ENCODE peak calls at places on chromosome 2, in six cellular contexts. U is IMR-90, O is Peyer's patch, J is sigmoid colon, D is heart left ventricle, K is body of pancreas. Y is an unnamed sample.

GRCh38 chr2:217846321-217846743 is 156.5 kb downstream of the TNS1 start:
- DNase-seq in U (no peak), O (no peak), J (no peak), D (peak; percentile 58), K (no peak), Y (no peak)

GRCh38 chr2:164655750-164656149 is 34.5 kb upstream of the GRB14 start:
- DNase-seq in U (no peak), O (no peak), J (no peak), D (no peak), K (no peak), Y (no peak)

GRCh38 chr2:241728627-241729026 is 5.8 kb upstream of the D2HGDH start:
- DNase-seq in U (no peak), O (no peak), J (no peak), D (peak; percentile 76), K (no peak), Y (no peak)

GRCh38 chr2:215328066-215328465 is 16.2 kb downstream of the ATIC start:
- DNase-seq in U (no peak), O (no peak), J (no peak), D (no peak), K (no peak), Y (no peak)

GRCh38 chr2:18971628-18972027 is 382.3 kb upstream of the NT5C1B start:
- DNase-seq in U (peak; percentile 38), O (no peak), J (no peak), D (no peak), K (no peak), Y (no peak)

GRCh38 chr2:109563980-109564550 is 49.7 kb downstream of the SEPTIN10 start:
- DNase-seq in U (no peak), O (no peak), J (no peak), D (peak; percentile 13), K (no peak), Y (no peak)

GRCh38 chr2:233513953-233514655 is 52.5 kb downstream of the USP40 start:
- DNase-seq in U (no peak), O (peak; percentile 62), J (no peak), D (no peak), K (peak; percentile 14), Y (no peak)

GRCh38 chr2:191366199-191366598 is 121.0 kb downstream of the MYO1B start:
- DNase-seq in U (peak; percentile 89), O (no peak), J (no peak), D (no peak), K (no peak), Y (no peak)

GRCh38 chr2:199983534-199983933 is 28.2 kb downstream of the MAIP1 start:
- DNase-seq in U (no peak), O (no peak), J (no peak), D (no peak), K (no peak), Y (no peak)

GRCh38 chr2:24269270-24269669 is 91.1 kb downstream of the ITSN2 start:
- DNase-seq in U (peak; percentile 26), O (no peak), J (no peak), D (no peak), K (no peak), Y (no peak)

GRCh38 chr2:222296911-222297599 is 1.7 kb downstream of the PAX3 start:
- DNase-seq in U (no peak), O (no peak), J (no peak), D (no peak), K (no peak), Y (no peak)

GRCh38 chr2:113127646-113128385 is 418 bp downstream of the IL1RN start:
- DNase-seq in U (no peak), O (no peak), J (no peak), D (no peak), K (no peak), Y (no peak)

GRCh38 chr2:229446316-229446715 is 175.2 kb upstream of the PID1 start:
- DNase-seq in U (no peak), O (no peak), J (no peak), D (no peak), K (no peak), Y (no peak)

GRCh38 chr2:9758741-9759140 is 84.5 kb upstream of the TAF1B start:
- DNase-seq in U (no peak), O (no peak), J (no peak), D (no peak), K (no peak), Y (no peak)

DNA sequence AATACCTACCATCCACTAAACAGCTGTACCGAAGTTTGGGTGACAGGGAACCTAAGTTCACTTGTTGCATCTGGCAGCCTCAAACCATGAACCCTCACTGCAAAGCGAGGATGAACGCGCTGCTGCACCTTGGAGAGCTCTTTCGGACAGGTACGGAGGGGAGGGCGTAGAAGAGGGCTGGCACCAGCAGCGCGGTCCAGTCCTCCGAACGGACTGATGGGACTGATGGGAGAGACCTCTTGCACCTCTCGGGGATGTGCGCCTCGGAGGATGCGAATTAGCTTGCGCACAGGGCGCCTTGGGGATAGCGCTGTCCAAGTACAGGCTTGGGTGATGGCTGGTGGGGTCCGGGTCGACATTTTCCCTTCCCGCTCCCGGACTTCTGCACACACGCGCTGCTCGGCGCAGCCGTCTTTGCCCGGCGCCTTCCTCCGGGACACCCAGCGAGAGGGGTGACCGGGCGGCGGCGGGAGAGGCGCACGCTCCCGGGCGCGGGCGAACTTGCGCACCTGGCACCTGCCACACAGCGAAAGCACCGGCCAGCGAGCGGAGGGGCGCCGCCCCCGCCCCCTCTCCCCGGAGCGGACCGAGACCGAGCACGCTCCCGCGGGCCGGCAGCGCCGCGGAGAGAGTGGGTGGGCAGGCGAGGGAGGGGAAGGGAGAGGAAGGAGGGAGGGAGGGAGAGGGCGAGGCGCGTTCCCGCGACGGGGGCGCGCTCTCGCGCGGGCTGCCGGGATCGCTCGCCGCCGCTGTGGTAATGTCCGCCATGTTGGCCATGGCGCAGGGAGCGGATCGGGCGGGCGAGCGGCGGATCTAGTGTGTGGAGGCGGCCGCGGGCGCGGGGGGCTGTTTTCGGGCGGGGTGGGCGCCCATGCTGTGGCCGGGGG is at the start of gene EPC2:
- DNase-seq in U (peak; percentile 80), O (peak; percentile 95), J (peak; percentile 93), D (peak; percentile 89), K (peak; percentile 89), Y (peak; percentile 90)
- TF ChIP-seq POLR2A in U (peak; percentile 93), O (peak; percentile 41), J (no peak), D (no peak), K (peak; percentile 75), Y (peak; percentile 12)

DNA sequence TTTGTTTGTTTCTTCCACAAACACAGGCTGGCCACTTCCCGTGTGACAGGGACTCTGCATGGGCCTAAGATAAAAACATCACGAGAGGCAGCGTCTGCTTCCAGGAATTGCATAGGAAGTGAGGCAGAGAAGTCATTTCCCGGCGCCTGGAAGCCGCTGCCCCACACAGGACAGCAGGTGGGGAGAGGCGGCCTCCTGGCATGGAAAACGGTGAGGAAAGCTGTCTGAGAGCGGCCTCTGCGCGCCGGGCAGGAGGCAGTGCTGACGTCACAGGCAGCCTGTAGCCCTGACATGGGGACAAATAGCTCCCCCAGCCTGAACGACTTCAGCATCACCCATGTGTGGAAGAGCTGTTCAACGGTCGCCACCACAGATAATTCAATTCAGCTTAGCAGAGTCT is 139.2 kb downstream of the PXDN start:
- DNase-seq in U (peak; percentile 53), O (peak; percentile 44), J (peak; percentile 72), D (peak; percentile 73), K (no peak), Y (no peak)
- H3K4me3 ChIP-seq in U (no peak overlapping the region), O (no peak overlapping the region), J (no peak overlapping the region), D (peak overlapping the region; percentile 4), K (no peak overlapping the region), Y (no peak overlapping the region)

GRCh38 chr2:11508279-11508678 is 25.6 kb upstream of the GREB1 start:
- DNase-seq in U (no peak), O (no peak), J (no peak), D (no peak), K (no peak), Y (peak; percentile 60)

GRCh38 chr2:11507517-11507916 is 26.3 kb upstream of the GREB1 start:
- DNase-seq in U (no peak), O (no peak), J (no peak), D (no peak), K (no peak), Y (peak; percentile 18)

GRCh38 chr2:11505652-11506610 is 27.9 kb upstream of the GREB1 start:
- DNase-seq in U (no peak), O (no peak), J (no peak), D (no peak), K (peak; percentile 29), Y (no peak)

GRCh38 chr2:11503354-11503927 is 30.4 kb upstream of the GREB1 start:
- DNase-seq in U (no peak), O (no peak), J (no peak), D (no peak), K (no peak), Y (no peak)

DNA sequence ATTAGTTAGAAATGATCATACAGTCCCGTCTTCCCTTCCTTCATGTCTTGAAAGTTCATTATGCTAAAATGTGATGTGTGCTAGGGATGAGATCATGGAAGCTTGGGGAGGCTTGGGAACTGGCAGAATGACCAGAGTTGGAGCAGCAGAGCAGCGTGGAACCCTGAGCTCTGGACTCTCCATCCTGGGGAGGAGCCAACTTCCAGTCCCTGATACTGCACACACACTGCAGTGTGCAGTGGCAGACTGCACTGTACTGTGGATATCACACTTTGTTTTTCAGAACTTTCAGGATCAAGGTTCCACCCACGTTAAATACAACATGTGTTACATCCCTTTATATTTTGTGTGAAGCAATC is 27.3 kb upstream of the GREB1 start:
- DNase-seq in U (no peak), O (no peak), J (no peak), D (no peak), K (no peak), Y (peak; percentile 73)
- TF ChIP-seq POLR2A in U (no peak), O (no peak), J (no peak), D (no peak), K (no peak), Y (no peak)

GRCh38 chr2:47029737-47030524 is 114.3 kb upstream of the MCFD2 start:
- DNase-seq in U (peak; percentile 52), O (no peak), J (no peak), D (no peak), K (no peak), Y (no peak)
- H3K4me3 ChIP-seq in U (no peak overlapping the region), O (no peak overlapping the region), J (no peak overlapping the region), D (no peak overlapping the region), K (no peak overlapping the region), Y (no peak overlapping the region)